ENCODE peak calls at places on chromosomes 13 and 19, in seven cellular contexts. H, N, C, F, W, S and I are unnamed samples.
A peak's percentile ranks its signal among the peaks of the same experiment; 100 is the strongest.

GRCh38 chr13:24985102-24985501 is 110.8 kb upstream of the PABPC3 start:
- DNase-seq in H (no peak), N (no peak), C (no peak), F (no peak), W (no peak), S (no peak), I (no peak)

GRCh38 chr13:44044544-44045178 is 165.0 kb downstream of the LACC1 start:
- DNase-seq in H (peak; percentile 7), N (no peak), C (no peak), F (no peak), W (peak; percentile 39), S (peak; percentile 36), I (no peak)

GRCh38 chr13:80979035-80979641 is 638.2 kb upstream of the SPRY2 start:
- DNase-seq in H (peak; percentile 17), N (no peak), C (no peak), F (peak; percentile 81), W (peak; percentile 73), S (peak; percentile 66), I (peak; percentile 71)

GRCh38 chr13:85512421-85512820 is 286.8 kb downstream of the SLITRK6 start:
- DNase-seq in H (no peak), N (no peak), C (no peak), F (no peak), W (no peak), S (no peak), I (no peak)

GRCh38 chr19:1514986-1515721 is 2.3 kb upstream of the ADAMTSL5 start:
- DNase-seq in H (no peak), N (no peak), C (no peak), F (no peak), W (no peak), S (no peak), I (no peak)

GRCh38 chr19:40907968-40908735 is 26.1 kb upstream of the CYP2A7 start:
- DNase-seq in H (no peak), N (peak; percentile 4), C (no peak), F (no peak), W (no peak), S (no peak), I (peak; percentile 36)

GRCh38 chr13:63433546-63434150 is 2018.0 kb upstream of the PCDH20 start:
- DNase-seq in H (no peak), N (no peak), C (no peak), F (no peak), W (no peak), S (no peak), I (no peak)

GRCh38 chr13:30779608-30780007 is 44.3 kb downstream of the ALOX5AP start:
- DNase-seq in H (no peak), N (no peak), C (no peak), F (no peak), W (no peak), S (no peak), I (no peak)

GRCh38 chr13:39765801-39766463 is 110.5 kb downstream of the COG6 start:
- DNase-seq in H (no peak), N (no peak), C (no peak), F (no peak), W (peak; percentile 14), S (peak; percentile 57), I (peak; percentile 49)

GRCh38 chr13:87903568-87903967 is 232.4 kb downstream of the SLITRK5 start:
- DNase-seq in H (no peak), N (no peak), C (no peak), F (no peak), W (no peak), S (no peak), I (no peak)

GRCh38 chr19:2345794-2346663 is 14.0 kb upstream of the TMPRSS9 start:
- DNase-seq in H (no peak), N (no peak), C (no peak), F (no peak), W (no peak), S (no peak), I (peak; percentile 42)

GRCh38 chr13:110341445-110342247 is 34.6 kb downstream of the COL4A2 start:
- DNase-seq in H (no peak), N (no peak), C (no peak), F (no peak), W (peak; percentile 91), S (no peak), I (peak; percentile 26)

GRCh38 chr19:9789066-9789465 is 20.5 kb upstream of the ZNF846 start:
- DNase-seq in H (no peak), N (no peak), C (no peak), F (no peak), W (no peak), S (no peak), I (peak; percentile 35)

GRCh38 chr13:90532861-90533260 is 814.6 kb upstream of the MIR17HG start:
- DNase-seq in H (no peak), N (no peak), C (no peak), F (no peak), W (no peak), S (no peak), I (no peak)

GRCh38 chr13:73957889-73958288 is 176.3 kb downstream of the KLF12 start:
- DNase-seq in H (no peak), N (no peak), C (no peak), F (no peak), W (no peak), S (no peak), I (no peak)

GRCh38 chr13:77143325-77143907 is 116.5 kb upstream of the FBXL3 start:
- DNase-seq in H (no peak), N (no peak), C (no peak), F (no peak), W (peak; percentile 7), S (peak; percentile 3), I (no peak)

GRCh38 chr13:94617389-94618000 is 15.8 kb downstream of the GPR180 start:
- DNase-seq in H (no peak), N (peak; percentile 43), C (no peak), F (peak; percentile 62), W (peak; percentile 37), S (no peak), I (no peak)

GRCh38 chr13:73365240-73365639 is 306.4 kb downstream of the KLF5 start:
- DNase-seq in H (no peak), N (no peak), C (no peak), F (no peak), W (no peak), S (no peak), I (no peak)